ENCODE peak calls at places on chromosomes 4 and X, in five cellular contexts. One of them, this sample, is unnamed. For H3K4me1, the result is how much of the 10 kb centered on the place peaks cover.

GRCh38 chrX:41491267-41492004 is 44.3 kb downstream of the NYX start:
- DNase-seq in ovary: no peak
- DNase-seq in Peyer's patch: no peak
- DNase-seq in left ventricle myocardium inferior: no peak
- DNase-seq in cardiac muscle cell: peak
- DNase-seq in this sample: peak

GRCh38 chr4:26252349-26252748 is 68.5 kb upstream of the RBPJ start:
- DNase-seq in ovary: no peak
- DNase-seq in Peyer's patch: no peak
- DNase-seq in left ventricle myocardium inferior: no peak
- DNase-seq in cardiac muscle cell: no peak
- DNase-seq in this sample: no peak

GRCh38 chr4:136424052-136424451 is 1108.2 kb downstream of the PCDH18 start:
- DNase-seq in ovary: no peak
- DNase-seq in Peyer's patch: no peak
- DNase-seq in left ventricle myocardium inferior: no peak
- DNase-seq in cardiac muscle cell: no peak
- DNase-seq in this sample: no peak

GRCh38 chr4:48315728-48316630 is 25.4 kb upstream of the SLAIN2 start:
- DNase-seq in ovary: no peak
- DNase-seq in Peyer's patch: no peak
- DNase-seq in left ventricle myocardium inferior: no peak
- DNase-seq in cardiac muscle cell: peak
- DNase-seq in this sample: peak

GRCh38 chr4:7004331-7004730 is 38.8 kb upstream of the TADA2B start:
- DNase-seq in ovary: no peak
- DNase-seq in Peyer's patch: no peak
- DNase-seq in left ventricle myocardium inferior: no peak
- DNase-seq in cardiac muscle cell: no peak
- DNase-seq in this sample: no peak

GRCh38 chr4:4317496-4318232 is 27.6 kb downstream of the ZBTB49 start:
- DNase-seq in ovary: no peak
- DNase-seq in Peyer's patch: no peak
- DNase-seq in left ventricle myocardium inferior: no peak
- DNase-seq in cardiac muscle cell: no peak
- DNase-seq in this sample: no peak

GRCh38 chrX:12309040-12309732 is 170.9 kb downstream of the FRMPD4 start:
- DNase-seq in ovary: no peak
- DNase-seq in Peyer's patch: no peak
- DNase-seq in left ventricle myocardium inferior: no peak
- DNase-seq in cardiac muscle cell: no peak
- DNase-seq in this sample: no peak

GRCh38 chrX:67094061-67094460 is 449.8 kb upstream of the AR start:
- DNase-seq in ovary: no peak
- DNase-seq in Peyer's patch: no peak
- DNase-seq in left ventricle myocardium inferior: no peak
- DNase-seq in cardiac muscle cell: no peak
- DNase-seq in this sample: no peak

GRCh38 chrX:68947882-68948605 is 119.2 kb downstream of the EFNB1 start:
- DNase-seq in ovary: no peak
- DNase-seq in Peyer's patch: no peak
- DNase-seq in left ventricle myocardium inferior: no peak
- DNase-seq in cardiac muscle cell: no peak
- DNase-seq in this sample: no peak

GRCh38 chr4:94550851-94551250 is 99.1 kb downstream of the PDLIM5 start:
- DNase-seq in ovary: no peak
- DNase-seq in Peyer's patch: no peak
- DNase-seq in left ventricle myocardium inferior: no peak
- DNase-seq in cardiac muscle cell: no peak
- DNase-seq in this sample: no peak
- H3K4me1 ChIP-seq in ovary: under half
- H3K4me1 ChIP-seq in Peyer's patch: under half
- H3K4me1 ChIP-seq in left ventricle myocardium inferior: half or more
- H3K4me1 ChIP-seq in cardiac muscle cell: half or more
- H3K4me1 ChIP-seq in this sample: under half

DNA sequence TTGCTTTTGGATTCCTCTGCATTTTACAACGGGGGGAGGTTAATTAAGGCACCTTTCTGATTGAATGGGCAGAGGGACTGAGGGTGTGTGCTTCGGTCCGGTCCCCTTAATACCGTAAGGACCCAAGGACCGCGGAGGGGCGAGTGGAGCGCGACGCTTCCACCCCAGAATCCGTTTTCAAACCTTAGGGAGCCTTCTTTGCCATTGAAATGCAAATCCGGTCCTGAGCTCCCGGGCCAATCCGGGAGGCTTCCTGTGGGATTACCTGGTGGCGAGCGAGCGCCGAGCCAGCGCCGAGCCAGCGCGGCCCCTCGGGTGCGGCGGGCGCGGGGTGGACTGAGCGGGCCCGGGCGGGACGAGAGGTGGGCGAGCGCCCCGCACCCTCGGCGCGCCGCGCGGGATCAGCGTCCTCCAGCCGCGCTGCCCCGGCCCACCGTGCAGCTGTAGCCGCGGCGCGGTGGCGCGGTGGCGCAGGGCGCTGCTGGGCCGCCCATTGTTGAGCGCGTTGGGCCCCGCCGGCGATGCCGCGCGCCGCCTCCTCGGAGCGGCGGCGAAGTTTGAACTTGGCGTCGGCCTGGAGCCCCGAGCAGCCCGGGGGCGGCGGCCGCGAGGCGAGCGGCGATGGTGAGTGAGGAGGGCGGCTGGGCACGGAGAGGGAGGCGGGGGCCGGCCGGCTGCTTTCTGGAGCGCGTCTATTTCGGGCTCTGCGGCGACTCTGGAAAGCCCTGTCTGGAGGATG is 208.7 kb downstream of the SOWAHB start:
- DNase-seq in ovary: peak
- DNase-seq in Peyer's patch: no peak
- DNase-seq in left ventricle myocardium inferior: peak
- DNase-seq in cardiac muscle cell: peak
- DNase-seq in this sample: peak
- H3K27ac ChIP-seq in ovary: no peak
- H3K27ac ChIP-seq in Peyer's patch: peak
- H3K27ac ChIP-seq in left ventricle myocardium inferior: peak
- H3K27ac ChIP-seq in cardiac muscle cell: peak
- H3K27ac ChIP-seq in this sample: peak

DNA sequence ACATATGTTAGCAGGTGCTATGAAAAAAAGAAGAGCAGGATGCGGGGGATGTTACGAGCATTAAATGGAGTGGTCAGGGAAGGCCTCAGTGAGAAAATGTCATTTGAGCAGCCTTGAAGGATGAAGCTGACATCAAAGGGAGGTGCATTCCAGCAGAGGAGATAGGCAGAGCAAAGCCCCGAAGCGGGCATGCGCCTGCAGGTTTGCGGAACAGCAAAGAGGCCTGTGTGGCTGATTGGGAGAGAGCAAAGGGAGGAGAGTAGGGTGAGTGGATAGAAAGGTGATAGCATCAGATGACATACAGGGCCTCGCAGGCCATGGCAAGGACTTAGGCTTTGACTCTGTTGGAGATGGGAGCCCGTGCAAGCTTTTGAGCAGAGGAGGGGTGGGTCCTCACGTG is 95.4 kb upstream of the GPR50 start:
- DNase-seq in ovary: no peak
- DNase-seq in Peyer's patch: no peak
- DNase-seq in left ventricle myocardium inferior: no peak
- DNase-seq in cardiac muscle cell: no peak
- DNase-seq in this sample: no peak
- TF ChIP-seq CTCF in ovary: no peak
- TF ChIP-seq CTCF in Peyer's patch: no peak
- TF ChIP-seq CTCF in left ventricle myocardium inferior: no peak
- TF ChIP-seq CTCF in cardiac muscle cell: no peak
- TF ChIP-seq CTCF in this sample: no peak

DNA sequence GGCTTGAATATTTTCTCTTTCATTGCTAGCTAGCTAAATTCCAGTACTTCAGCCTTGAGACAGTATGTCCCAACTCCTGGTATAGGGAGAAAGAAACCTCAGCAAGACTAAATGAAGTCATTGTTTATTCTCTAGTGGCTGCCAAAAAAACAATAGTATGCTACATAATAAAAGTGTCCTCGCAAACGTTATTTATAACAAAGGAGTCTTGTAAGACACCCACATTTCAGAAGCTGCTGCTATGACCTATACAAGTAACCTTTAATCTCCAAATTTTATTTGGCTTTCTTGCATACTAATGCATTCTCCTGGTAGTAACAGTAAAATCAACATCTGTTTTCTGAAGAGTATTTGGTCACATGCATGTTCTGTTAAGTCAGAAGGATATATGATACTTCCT is 28.8 kb downstream of the NEK1 start:
- DNase-seq in ovary: no peak
- DNase-seq in Peyer's patch: no peak
- DNase-seq in left ventricle myocardium inferior: no peak
- DNase-seq in cardiac muscle cell: peak
- DNase-seq in this sample: no peak
- H3K4me1 ChIP-seq in ovary: under half
- H3K4me1 ChIP-seq in Peyer's patch: under half
- H3K4me1 ChIP-seq in left ventricle myocardium inferior: under half
- H3K4me1 ChIP-seq in cardiac muscle cell: under half
- H3K4me1 ChIP-seq in this sample: under half